ENCODE peak calls at places on chromosomes 1 and 21, in six cellular contexts. Y is tibial nerve, U is foreskin fibroblast, O is AG09309, L is sigmoid colon, H is astrocyte. M is an unnamed sample.
A peak's percentile ranks its signal among the peaks of the same experiment; 100 is the strongest.

GRCh38 chr1:115172270-115172669 is 83.0 kb upstream of the TSPAN2 start:
- DNase-seq in U (no peak), H (no peak), O (no peak), Y (no peak), L (no peak), M (no peak)

GRCh38 chr21:15874610-15875009 is 144.8 kb downstream of the USP25 start:
- DNase-seq in L (no peak), Y (no peak), U (no peak), O (no peak), H (no peak), M (no peak)

GRCh38 chr1:65946376-65946775 is 153.7 kb downstream of the PDE4B start:
- DNase-seq in Y (no peak), L (no peak), H (no peak), O (no peak), U (no peak), M (no peak)

GRCh38 chr21:20698585-20698984 is 299.6 kb upstream of the NCAM2 start:
- DNase-seq in H (no peak), L (no peak), O (no peak), U (no peak), Y (no peak), M (no peak)

GRCh38 chr1:17098440-17099317 is 20.6 kb downstream of the PADI2 start:
- DNase-seq in H (no peak), Y (no peak), O (no peak), U (peak; percentile 17), L (no peak), M (no peak)

GRCh38 chr1:182786223-182787001 is 3.2 kb upstream of the NPL start:
- DNase-seq in Y (no peak), O (peak; percentile 47), U (peak; percentile 81), H (peak; percentile 48), L (peak; percentile 81), M (no peak)

GRCh38 chr1:39105841-39106765 is 80.0 kb downstream of the NDUFS5 start:
- DNase-seq in H (no peak), O (no peak), Y (peak; percentile 39), L (peak; percentile 81), U (peak; percentile 67), M (no peak)

GRCh38 chr1:10835423-10836421 is 39.3 kb upstream of the CASZ1 start:
- DNase-seq in H (peak; percentile 32), L (no peak), O (no peak), Y (no peak), U (peak; percentile 37), M (no peak)

GRCh38 chr1:229117664-229118300 is 153.1 kb upstream of the RAB4A start:
- DNase-seq in L (peak; percentile 94), O (no peak), U (peak; percentile 10), H (no peak), Y (peak; percentile 46), M (no peak)

GRCh38 chr21:20662523-20662922 is 335.7 kb upstream of the NCAM2 start:
- DNase-seq in O (no peak), L (no peak), H (no peak), Y (no peak), U (no peak), M (no peak)

GRCh38 chr21:38807987-38808386 is 2.3 kb downstream of the ETS2 start:
- DNase-seq in Y (no peak), U (no peak), O (no peak), L (no peak), H (no peak), M (no peak)

GRCh38 chr1:185853739-185854138 is 119.5 kb downstream of the HMCN1 start:
- DNase-seq in U (peak; percentile 86), O (peak; percentile 76), Y (no peak), L (no peak), H (peak; percentile 86), M (no peak)

GRCh38 chr1:39759436-39759726 is 11.8 kb downstream of the OXCT2 start:
- DNase-seq in U (peak; percentile 28), O (no peak), H (no peak), L (no peak), Y (no peak), M (no peak)

GRCh38 chr1:14897080-14897449 is 256.5 kb upstream of the TMEM51 start:
- DNase-seq in L (no peak), Y (no peak), U (no peak), O (no peak), H (no peak), M (no peak)

GRCh38 chr1:96886474-96886873 is 164.9 kb downstream of the PTBP2 start:
- DNase-seq in U (no peak), H (no peak), Y (no peak), L (no peak), O (no peak), M (no peak)

GRCh38 chr1:9593492-9594465 is 5.1 kb downstream of the TMEM201 start:
- DNase-seq in L (peak; percentile 80), U (peak; percentile 75), H (peak; percentile 56), Y (peak; percentile 22), O (no peak), M (peak; percentile 34)

GRCh38 chr1:220367833-220368232 is 95.6 kb upstream of the RAB3GAP2 start:
- DNase-seq in H (peak; percentile 46), O (no peak), U (peak; percentile 36), Y (no peak), L (no peak), M (no peak)

GRCh38 chr1:228009828-228010775 is 3.3 kb downstream of the WNT3A start:
- DNase-seq in H (no peak), L (peak; percentile 50), Y (no peak), U (no peak), O (no peak), M (no peak)

GRCh38 chr21:45945868-45946210 is 35.7 kb upstream of the COL6A1 start:
- DNase-seq in Y (no peak), U (no peak), L (no peak), O (no peak), H (no peak), M (no peak)

GRCh38 chr1:6294868-6295556 is 34.1 kb upstream of the GPR153 start:
- DNase-seq in H (no peak), L (no peak), Y (no peak), U (no peak), O (no peak), M (no peak)

GRCh38 chr1:58262702-58263101 is 283.8 kb downstream of the OMA1 start:
- DNase-seq in H (no peak), L (no peak), Y (no peak), U (no peak), O (no peak), M (no peak)

GRCh38 chr1:201681375-201681774 is 142.4 kb downstream of the NAV1 start:
- DNase-seq in U (no peak), L (peak; percentile 89), H (no peak), O (no peak), Y (no peak), M (no peak)

GRCh38 chr1:29651684-29652665 is 415.7 kb downstream of the PTPRU start:
- DNase-seq in O (no peak), L (no peak), H (no peak), U (no peak), Y (no peak), M (no peak)

DNA sequence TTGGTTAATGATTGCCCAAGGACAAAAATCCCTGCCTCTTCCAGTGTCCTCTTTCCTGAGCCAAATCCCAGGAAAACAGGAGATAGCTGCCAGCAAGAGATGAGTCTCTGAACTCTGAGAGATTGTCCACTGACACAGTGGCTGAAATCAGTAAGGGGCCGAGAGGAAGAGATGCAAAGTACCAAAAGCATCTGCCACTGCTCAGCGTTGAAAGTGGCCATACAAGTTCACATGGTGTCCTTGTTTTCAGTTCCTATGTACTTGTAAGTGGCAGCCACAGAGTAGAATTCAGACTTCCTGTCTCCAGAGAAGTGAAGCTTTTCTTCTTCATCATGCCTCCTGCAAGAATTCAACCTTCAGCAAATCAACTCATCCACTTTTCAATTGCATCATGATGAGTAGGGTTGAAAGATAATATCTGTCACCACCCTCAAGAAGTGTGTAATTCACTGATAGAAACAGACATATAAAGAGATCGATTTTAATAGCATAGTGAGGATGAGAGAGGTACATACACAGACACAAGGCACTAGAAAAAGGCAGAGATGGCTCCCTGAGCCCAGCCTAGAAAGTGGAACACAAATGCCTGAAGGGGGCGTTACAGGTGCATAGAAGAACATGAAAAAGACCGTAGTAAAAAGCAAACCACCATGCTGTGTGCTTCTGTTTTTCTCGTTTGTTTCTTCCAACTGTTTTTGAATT is 185.8 kb downstream of the MRPL39 start:
- DNase-seq in Y (peak; percentile 45), U (peak; percentile 67), H (peak; percentile 20), O (peak; percentile 5), L (no peak), M (no peak)
- TF ChIP-seq CTCF in Y (no peak), U (peak; percentile 39), H (peak; percentile 37), O (peak; percentile 49), L (no peak), M (no peak)

DNA sequence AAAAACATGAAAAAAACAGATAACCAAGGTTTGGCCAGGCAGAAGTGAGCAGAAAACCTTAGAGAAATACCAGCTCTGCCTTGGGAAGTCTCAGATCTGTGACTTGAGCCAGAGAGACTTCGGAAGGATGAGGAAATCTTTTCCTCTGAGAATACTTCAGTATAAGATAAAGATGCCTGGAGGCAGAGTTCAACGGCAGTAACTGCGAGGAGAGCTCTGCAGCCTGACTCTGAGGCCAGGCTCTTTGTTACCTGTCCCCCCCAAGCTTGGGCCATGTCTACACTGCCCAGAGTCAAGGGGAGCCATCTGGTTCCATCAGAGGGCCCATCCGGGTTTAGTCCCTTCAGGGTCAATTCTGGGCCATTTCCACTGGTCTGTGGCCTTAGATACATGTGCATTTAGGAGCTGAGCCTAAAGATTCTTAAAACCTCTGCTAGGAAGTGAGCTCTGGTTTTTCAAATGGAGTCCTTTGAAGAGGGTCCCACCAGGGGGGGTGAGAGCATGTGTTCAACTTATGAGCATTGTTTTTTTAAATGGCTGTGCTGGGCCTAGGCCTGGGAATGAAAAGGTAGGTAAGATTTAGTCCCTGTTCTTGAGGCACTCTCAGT is 8.7 kb downstream of the KIRREL1 start:
- DNase-seq in O (no peak), Y (no peak), H (no peak), U (peak; percentile 68), L (no peak), M (no peak)
- TF ChIP-seq CTCF in O (no peak), Y (no peak), H (no peak), U (peak; percentile 11), L (no peak), M (no peak)

GRCh38 chr1:32470991-32471694 is 6.3 kb downstream of the ZBTB8B start:
- DNase-seq in O (no peak), Y (no peak), L (no peak), U (no peak), H (no peak), M (no peak)
- TF ChIP-seq CTCF in O (peak; percentile 19), Y (no peak), L (no peak), U (no peak), H (no peak), M (no peak)

GRCh38 chr1:114009042-114009392 is 29.7 kb downstream of the OLFML3 start:
- DNase-seq in L (no peak), Y (no peak), U (no peak), O (no peak), H (no peak), M (no peak)
- TF ChIP-seq CTCF in L (no peak), Y (no peak), U (no peak), O (no peak), H (no peak), M (no peak)

GRCh38 chr1:176206961-176207902 is at the start of gene COP1:
- DNase-seq in O (peak; percentile 71), H (peak; percentile 85), Y (peak; percentile 87), L (peak; percentile 98), U (peak; percentile 98), M (peak; percentile 72)
- TF ChIP-seq CTCF in O (no peak), H (no peak), Y (peak; percentile 18), L (no peak), U (no peak), M (no peak)

DNA sequence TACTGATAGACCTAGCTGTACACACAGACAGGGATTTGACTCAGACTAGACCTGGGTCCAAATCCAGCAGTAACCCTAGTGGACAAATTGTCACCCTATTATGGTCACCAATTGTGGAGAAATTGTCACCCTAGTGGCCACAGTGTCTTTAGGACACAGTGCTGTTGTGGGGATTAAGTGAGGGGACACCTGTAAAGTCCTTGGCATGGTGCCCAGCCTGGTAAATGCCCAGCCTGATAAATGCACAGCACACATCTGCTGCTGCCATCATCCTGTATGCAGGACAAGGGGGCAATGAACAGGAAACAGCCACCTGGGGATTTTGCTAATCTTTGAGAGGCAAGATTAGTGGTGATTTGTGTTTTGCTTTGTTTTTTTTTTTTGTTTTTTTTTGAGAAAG is 2.3 kb downstream of the TMEM61 start:
- DNase-seq in Y (no peak), H (no peak), U (no peak), L (no peak), O (no peak), M (no peak)
- TF ChIP-seq CTCF in Y (no peak), H (no peak), U (no peak), L (no peak), O (no peak), M (no peak)